ENCODE peak calls at places on chromosome 4, in seven cellular contexts. One of them, this sample, is unnamed. For H3K4me1, the result is how much of the 10 kb centered on the place peaks cover.

GRCh38 chr4:19382993-19383392 is 868.7 kb upstream of the SLIT2 start:
- DNase-seq in endodermal cell: no peak
- DNase-seq in MM.1S: no peak
- DNase-seq in CD8-positive, alpha-beta memory T cell: no peak
- DNase-seq in cardiac muscle cell: no peak
- DNase-seq in uterus: no peak
- DNase-seq in neuronal stem cell: no peak
- DNase-seq in this sample: no peak

GRCh38 chr4:174244441-174244840 is 39.0 kb downstream of the FBXO8 start:
- DNase-seq in uterus: no peak
- DNase-seq in CD8-positive, alpha-beta memory T cell: no peak
- DNase-seq in cardiac muscle cell: no peak
- DNase-seq in endodermal cell: no peak
- DNase-seq in neuronal stem cell: no peak
- DNase-seq in MM.1S: no peak
- DNase-seq in this sample: no peak

GRCh38 chr4:39825741-39826231 is 127.8 kb downstream of the UBE2K start:
- DNase-seq in neuronal stem cell: no peak
- DNase-seq in MM.1S: no peak
- DNase-seq in cardiac muscle cell: peak
- DNase-seq in CD8-positive, alpha-beta memory T cell: no peak
- DNase-seq in endodermal cell: no peak
- DNase-seq in uterus: no peak
- DNase-seq in this sample: no peak

GRCh38 chr4:12270546-12270945 is 841.9 kb upstream of the HS3ST1 start:
- DNase-seq in endodermal cell: no peak
- DNase-seq in MM.1S: no peak
- DNase-seq in uterus: no peak
- DNase-seq in CD8-positive, alpha-beta memory T cell: no peak
- DNase-seq in cardiac muscle cell: peak
- DNase-seq in neuronal stem cell: no peak
- DNase-seq in this sample: no peak

GRCh38 chr4:2800691-2801596 is 8.1 kb downstream of the SH3BP2 start:
- DNase-seq in uterus: peak
- DNase-seq in CD8-positive, alpha-beta memory T cell: no peak
- DNase-seq in neuronal stem cell: peak
- DNase-seq in endodermal cell: peak
- DNase-seq in MM.1S: no peak
- DNase-seq in cardiac muscle cell: peak
- DNase-seq in this sample: no peak

GRCh38 chr4:14810568-14810967 is 191.7 kb upstream of the CPEB2 start:
- DNase-seq in MM.1S: no peak
- DNase-seq in neuronal stem cell: no peak
- DNase-seq in endodermal cell: no peak
- DNase-seq in cardiac muscle cell: peak
- DNase-seq in CD8-positive, alpha-beta memory T cell: no peak
- DNase-seq in uterus: no peak
- DNase-seq in this sample: no peak

GRCh38 chr4:183920512-183920911 is 15.4 kb downstream of the STOX2 start:
- DNase-seq in endodermal cell: peak
- DNase-seq in MM.1S: no peak
- DNase-seq in neuronal stem cell: no peak
- DNase-seq in uterus: no peak
- DNase-seq in CD8-positive, alpha-beta memory T cell: no peak
- DNase-seq in cardiac muscle cell: no peak
- DNase-seq in this sample: no peak

GRCh38 chr4:43132010-43132582 is 239.6 kb downstream of the GRXCR1 start:
- DNase-seq in uterus: peak
- DNase-seq in neuronal stem cell: peak
- DNase-seq in MM.1S: peak
- DNase-seq in endodermal cell: peak
- DNase-seq in cardiac muscle cell: peak
- DNase-seq in CD8-positive, alpha-beta memory T cell: no peak
- DNase-seq in this sample: no peak

GRCh38 chr4:10891866-10892265 is 207.3 kb upstream of the CLNK start:
- DNase-seq in neuronal stem cell: no peak
- DNase-seq in CD8-positive, alpha-beta memory T cell: no peak
- DNase-seq in uterus: no peak
- DNase-seq in cardiac muscle cell: no peak
- DNase-seq in endodermal cell: no peak
- DNase-seq in MM.1S: no peak
- DNase-seq in this sample: no peak

GRCh38 chr4:11198516-11199305 is 230.0 kb downstream of the HS3ST1 start:
- DNase-seq in uterus: no peak
- DNase-seq in CD8-positive, alpha-beta memory T cell: no peak
- DNase-seq in MM.1S: no peak
- DNase-seq in endodermal cell: no peak
- DNase-seq in cardiac muscle cell: no peak
- DNase-seq in neuronal stem cell: no peak
- DNase-seq in this sample: no peak

GRCh38 chr4:127291316-127291715 is 341.4 kb upstream of the INTU start:
- DNase-seq in MM.1S: no peak
- DNase-seq in neuronal stem cell: no peak
- DNase-seq in endodermal cell: no peak
- DNase-seq in CD8-positive, alpha-beta memory T cell: no peak
- DNase-seq in uterus: no peak
- DNase-seq in cardiac muscle cell: no peak
- DNase-seq in this sample: no peak

GRCh38 chr4:1985780-1986577 is 22.8 kb downstream of the NELFA start:
- DNase-seq in CD8-positive, alpha-beta memory T cell: no peak
- DNase-seq in neuronal stem cell: no peak
- DNase-seq in uterus: no peak
- DNase-seq in MM.1S: peak
- DNase-seq in cardiac muscle cell: no peak
- DNase-seq in endodermal cell: no peak
- DNase-seq in this sample: peak

GRCh38 chr4:83724488-83725060 is 188.7 kb downstream of the GPAT3 start:
- DNase-seq in cardiac muscle cell: no peak
- DNase-seq in uterus: no peak
- DNase-seq in MM.1S: no peak
- DNase-seq in endodermal cell: no peak
- DNase-seq in CD8-positive, alpha-beta memory T cell: no peak
- DNase-seq in neuronal stem cell: no peak
- DNase-seq in this sample: no peak

GRCh38 chr4:23884261-23884660 is 5.6 kb downstream of the PPARGC1A start:
- DNase-seq in neuronal stem cell: no peak
- DNase-seq in MM.1S: no peak
- DNase-seq in uterus: no peak
- DNase-seq in endodermal cell: no peak
- DNase-seq in cardiac muscle cell: peak
- DNase-seq in CD8-positive, alpha-beta memory T cell: no peak
- DNase-seq in this sample: no peak

GRCh38 chr4:159390648-159391047 is 287.8 kb downstream of the RAPGEF2 start:
- DNase-seq in cardiac muscle cell: peak
- DNase-seq in MM.1S: no peak
- DNase-seq in neuronal stem cell: no peak
- DNase-seq in endodermal cell: no peak
- DNase-seq in uterus: no peak
- DNase-seq in CD8-positive, alpha-beta memory T cell: no peak
- DNase-seq in this sample: no peak

GRCh38 chr4:16513876-16514275 is 287.6 kb upstream of the TAPT1 start:
- DNase-seq in endodermal cell: no peak
- DNase-seq in CD8-positive, alpha-beta memory T cell: no peak
- DNase-seq in MM.1S: no peak
- DNase-seq in neuronal stem cell: no peak
- DNase-seq in cardiac muscle cell: no peak
- DNase-seq in uterus: no peak
- DNase-seq in this sample: no peak

GRCh38 chr4:16496501-16496900 is 270.2 kb upstream of the TAPT1 start:
- DNase-seq in MM.1S: no peak
- DNase-seq in endodermal cell: no peak
- DNase-seq in neuronal stem cell: no peak
- DNase-seq in CD8-positive, alpha-beta memory T cell: no peak
- DNase-seq in uterus: no peak
- DNase-seq in cardiac muscle cell: peak
- DNase-seq in this sample: no peak

GRCh38 chr4:16896871-16897270 is 1.6 kb downstream of the LDB2 start:
- DNase-seq in uterus: no peak
- DNase-seq in MM.1S: no peak
- DNase-seq in CD8-positive, alpha-beta memory T cell: no peak
- DNase-seq in neuronal stem cell: no peak
- DNase-seq in endodermal cell: no peak
- DNase-seq in cardiac muscle cell: peak
- DNase-seq in this sample: no peak

GRCh38 chr4:6763330-6763851 is 19.1 kb upstream of the KIAA0232 start:
- DNase-seq in cardiac muscle cell: no peak
- DNase-seq in uterus: no peak
- DNase-seq in CD8-positive, alpha-beta memory T cell: no peak
- DNase-seq in endodermal cell: peak
- DNase-seq in MM.1S: no peak
- DNase-seq in neuronal stem cell: no peak
- DNase-seq in this sample: no peak

GRCh38 chr4:182074139-182074538 is 169.1 kb upstream of the TENM3 start:
- DNase-seq in endodermal cell: no peak
- DNase-seq in neuronal stem cell: no peak
- DNase-seq in cardiac muscle cell: no peak
- DNase-seq in CD8-positive, alpha-beta memory T cell: no peak
- DNase-seq in uterus: no peak
- DNase-seq in MM.1S: no peak
- DNase-seq in this sample: no peak

GRCh38 chr4:125315571-125316390 is 1.0 kb downstream of the FAT4 start:
- DNase-seq in cardiac muscle cell: peak
- DNase-seq in CD8-positive, alpha-beta memory T cell: no peak
- DNase-seq in uterus: peak
- DNase-seq in MM.1S: peak
- DNase-seq in neuronal stem cell: peak
- DNase-seq in endodermal cell: peak
- DNase-seq in this sample: no peak

GRCh38 chr4:101238706-101239105 is 108.6 kb downstream of the PPP3CA start:
- DNase-seq in neuronal stem cell: no peak
- DNase-seq in uterus: no peak
- DNase-seq in CD8-positive, alpha-beta memory T cell: no peak
- DNase-seq in endodermal cell: no peak
- DNase-seq in MM.1S: no peak
- DNase-seq in cardiac muscle cell: peak
- DNase-seq in this sample: no peak

GRCh38 chr4:182124359-182124758 is 118.8 kb upstream of the TENM3 start:
- DNase-seq in CD8-positive, alpha-beta memory T cell: no peak
- DNase-seq in cardiac muscle cell: no peak
- DNase-seq in MM.1S: no peak
- DNase-seq in endodermal cell: no peak
- DNase-seq in uterus: no peak
- DNase-seq in neuronal stem cell: no peak
- DNase-seq in this sample: no peak

DNA sequence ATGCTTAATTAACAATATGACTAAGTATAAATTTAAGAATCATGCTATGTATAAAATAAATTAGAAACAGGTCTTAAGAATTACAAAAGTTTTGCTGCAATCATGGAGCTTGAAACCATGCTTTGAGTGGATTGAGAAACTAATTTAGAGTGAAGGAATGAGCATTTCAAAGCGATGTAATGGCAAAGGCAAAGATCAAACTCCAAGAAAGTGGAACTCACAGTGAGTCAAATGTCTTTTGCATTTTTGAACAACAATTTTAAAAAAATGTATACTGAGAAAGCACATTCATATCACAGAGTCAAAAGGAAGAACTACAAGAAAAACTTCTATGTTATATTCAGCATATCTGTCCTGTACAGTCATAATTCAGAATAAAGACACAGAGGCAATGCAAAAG is 6.6 kb downstream of the GPRIN3 start:
- DNase-seq in MM.1S: peak
- DNase-seq in CD8-positive, alpha-beta memory T cell: no peak
- DNase-seq in uterus: no peak
- DNase-seq in neuronal stem cell: no peak
- DNase-seq in cardiac muscle cell: no peak
- DNase-seq in endodermal cell: no peak
- DNase-seq in this sample: no peak
- H3K4me1 ChIP-seq in MM.1S: under half
- H3K4me1 ChIP-seq in CD8-positive, alpha-beta memory T cell: half or more
- H3K4me1 ChIP-seq in uterus: under half
- H3K4me1 ChIP-seq in neuronal stem cell: under half
- H3K4me1 ChIP-seq in cardiac muscle cell: half or more
- H3K4me1 ChIP-seq in endodermal cell: under half
- H3K4me1 ChIP-seq in this sample: under half

GRCh38 chr4:123342498-123342897 is 54.1 kb upstream of the SPRY1 start:
- DNase-seq in neuronal stem cell: no peak
- DNase-seq in CD8-positive, alpha-beta memory T cell: no peak
- DNase-seq in endodermal cell: no peak
- DNase-seq in cardiac muscle cell: no peak
- DNase-seq in uterus: no peak
- DNase-seq in MM.1S: no peak
- DNase-seq in this sample: no peak
- H3K4me1 ChIP-seq in neuronal stem cell: under half
- H3K4me1 ChIP-seq in CD8-positive, alpha-beta memory T cell: under half
- H3K4me1 ChIP-seq in endodermal cell: under half
- H3K4me1 ChIP-seq in cardiac muscle cell: under half
- H3K4me1 ChIP-seq in uterus: under half
- H3K4me1 ChIP-seq in MM.1S: under half
- H3K4me1 ChIP-seq in this sample: under half

GRCh38 chr4:55177461-55177860 is 52.1 kb upstream of the KDR start:
- DNase-seq in CD8-positive, alpha-beta memory T cell: no peak
- DNase-seq in MM.1S: no peak
- DNase-seq in cardiac muscle cell: no peak
- DNase-seq in endodermal cell: no peak
- DNase-seq in neuronal stem cell: no peak
- DNase-seq in uterus: no peak
- DNase-seq in this sample: no peak

GRCh38 chr4:55176497-55176896 is 51.1 kb upstream of the KDR start:
- DNase-seq in CD8-positive, alpha-beta memory T cell: no peak
- DNase-seq in neuronal stem cell: no peak
- DNase-seq in MM.1S: no peak
- DNase-seq in cardiac muscle cell: no peak
- DNase-seq in endodermal cell: no peak
- DNase-seq in uterus: no peak
- DNase-seq in this sample: no peak

GRCh38 chr4:55175779-55176231 is 50.4 kb upstream of the KDR start:
- DNase-seq in neuronal stem cell: no peak
- DNase-seq in MM.1S: no peak
- DNase-seq in endodermal cell: peak
- DNase-seq in CD8-positive, alpha-beta memory T cell: no peak
- DNase-seq in uterus: no peak
- DNase-seq in cardiac muscle cell: peak
- DNase-seq in this sample: no peak

GRCh38 chr4:55180980-55181379 is 55.6 kb upstream of the KDR start:
- DNase-seq in cardiac muscle cell: no peak
- DNase-seq in CD8-positive, alpha-beta memory T cell: no peak
- DNase-seq in endodermal cell: no peak
- DNase-seq in uterus: no peak
- DNase-seq in neuronal stem cell: no peak
- DNase-seq in MM.1S: no peak
- DNase-seq in this sample: no peak

GRCh38 chr4:55178226-55179005 is 53.0 kb upstream of the KDR start:
- DNase-seq in endodermal cell: no peak
- DNase-seq in uterus: no peak
- DNase-seq in CD8-positive, alpha-beta memory T cell: no peak
- DNase-seq in cardiac muscle cell: no peak
- DNase-seq in MM.1S: no peak
- DNase-seq in neuronal stem cell: no peak
- DNase-seq in this sample: no peak
- H3K4me1 ChIP-seq in endodermal cell: under half
- H3K4me1 ChIP-seq in uterus: under half
- H3K4me1 ChIP-seq in CD8-positive, alpha-beta memory T cell: under half
- H3K4me1 ChIP-seq in cardiac muscle cell: under half
- H3K4me1 ChIP-seq in MM.1S: under half
- H3K4me1 ChIP-seq in neuronal stem cell: under half
- H3K4me1 ChIP-seq in this sample: under half

DNA sequence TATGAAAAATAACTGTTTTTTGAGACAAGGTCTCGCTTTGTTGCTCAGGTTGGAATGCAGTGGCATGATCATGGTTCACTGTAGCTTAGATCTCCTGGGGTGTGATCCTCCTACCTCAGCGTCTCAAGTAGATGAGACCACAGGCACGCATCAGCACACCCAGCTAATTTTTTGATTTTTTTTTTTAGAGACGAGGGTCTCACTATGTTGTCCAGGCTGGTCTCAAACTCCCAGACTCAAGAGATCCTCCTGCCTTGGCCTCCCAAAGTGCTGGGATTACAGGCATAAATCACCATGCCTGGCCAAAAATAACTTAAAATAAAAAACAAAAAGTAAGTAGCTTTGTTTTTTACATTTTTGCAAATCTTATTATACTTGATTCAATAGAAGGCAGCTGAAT is 63.3 kb downstream of the NOCT start:
- DNase-seq in uterus: no peak
- DNase-seq in CD8-positive, alpha-beta memory T cell: no peak
- DNase-seq in cardiac muscle cell: no peak
- DNase-seq in MM.1S: no peak
- DNase-seq in neuronal stem cell: no peak
- DNase-seq in endodermal cell: no peak
- DNase-seq in this sample: no peak
- H3K4me1 ChIP-seq in uterus: under half
- H3K4me1 ChIP-seq in CD8-positive, alpha-beta memory T cell: half or more
- H3K4me1 ChIP-seq in cardiac muscle cell: half or more
- H3K4me1 ChIP-seq in MM.1S: under half
- H3K4me1 ChIP-seq in neuronal stem cell: under half
- H3K4me1 ChIP-seq in endodermal cell: under half
- H3K4me1 ChIP-seq in this sample: half or more